ENCODE peak calls at places on chromosomes 11 and 22, in seven cellular contexts. F, E, Y, M, P, G and W are unnamed samples.

GRCh38 chr11:83571301-83571700 is 285.1 kb upstream of the CCDC90B start:
- DNase-seq in G (no peak), F (no peak), P (no peak), Y (no peak), M (peak; percentile 83), E (no peak), W (no peak)

GRCh38 chr11:74559110-74559933 is 33.1 kb upstream of the POLD3 start:
- DNase-seq in M (no peak), P (no peak), E (no peak), G (no peak), F (no peak), Y (no peak), W (no peak)

GRCh38 chr11:130677486-130678153 is 229.2 kb downstream of the ADAMTS15 start:
- DNase-seq in M (peak; percentile 58), E (no peak), G (no peak), P (no peak), Y (no peak), F (no peak), W (no peak)

GRCh38 chr11:44005076-44005800 is 42.5 kb upstream of the ACCSL start:
- DNase-seq in Y (no peak), F (peak; percentile 49), P (no peak), E (no peak), M (no peak), G (no peak), W (no peak)

GRCh38 chr22:37647928-37648327 is 8.5 kb downstream of the SH3BP1 start:
- DNase-seq in F (no peak), G (peak; percentile 67), P (no peak), Y (no peak), M (no peak), E (no peak), W (no peak)

GRCh38 chr11:68120212-68121066 is 749 bp downstream of the CHKA start:
- DNase-seq in F (peak; percentile 83), E (peak; percentile 62), M (peak; percentile 18), Y (peak; percentile 54), G (peak; percentile 53), P (no peak), W (peak; percentile 25)

GRCh38 chr11:61104963-61105362 is 2.7 kb downstream of the CD5 start:
- DNase-seq in M (no peak), E (no peak), Y (no peak), G (no peak), F (peak; percentile 51), P (no peak), W (no peak)

GRCh38 chr11:132590986-132591385 is 941.3 kb downstream of the OPCML start:
- DNase-seq in P (no peak), G (no peak), E (no peak), F (no peak), Y (no peak), M (no peak), W (no peak)

GRCh38 chr11:94845622-94846021 is 77.5 kb downstream of the AMOTL1 start:
- DNase-seq in Y (no peak), M (peak; percentile 84), E (no peak), F (peak; percentile 74), P (no peak), G (no peak), W (no peak)

GRCh38 chr11:113384551-113384950 is 3.0 kb upstream of the ANKK1 start:
- DNase-seq in E (no peak), P (no peak), M (peak; percentile 91), Y (no peak), G (no peak), F (no peak), W (no peak)

GRCh38 chr11:48172818-48173609 is 43.6 kb upstream of the OR4B1 start:
- DNase-seq in P (no peak), G (peak; percentile 61), E (peak; percentile 65), F (no peak), M (peak; percentile 71), Y (peak; percentile 57), W (peak; percentile 13)

GRCh38 chr11:77710358-77710757 is 72.8 kb upstream of the CLNS1A start:
- DNase-seq in M (peak; percentile 18), Y (no peak), P (no peak), E (no peak), F (no peak), G (no peak), W (no peak)

GRCh38 chr22:42279425-42280020 is 9.1 kb upstream of the TCF20 start:
- DNase-seq in F (peak; percentile 32), E (no peak), P (no peak), G (no peak), Y (no peak), M (no peak), W (no peak)

GRCh38 chr11:3824714-3825472 is 15.9 kb downstream of the RHOG start:
- DNase-seq in M (no peak), G (peak; percentile 74), P (no peak), F (peak; percentile 73), Y (peak; percentile 80), E (peak; percentile 85), W (peak; percentile 66)

GRCh38 chr11:97883086-97883485 is 1137.7 kb upstream of the CNTN5 start:
- DNase-seq in E (no peak), G (no peak), P (no peak), F (no peak), M (no peak), Y (no peak), W (no peak)

GRCh38 chr11:10474551-10474950 is 19.5 kb downstream of the AMPD3 start:
- DNase-seq in G (no peak), E (no peak), P (no peak), F (no peak), Y (no peak), M (no peak), W (no peak)

GRCh38 chr22:46545041-46545796 is 7.8 kb upstream of the CELSR1 start:
- DNase-seq in F (no peak), G (no peak), Y (no peak), M (no peak), E (no peak), P (no peak), W (no peak)

GRCh38 chr11:94800394-94800793 is 32.2 kb downstream of the AMOTL1 start:
- DNase-seq in F (peak; percentile 85), M (no peak), E (no peak), P (no peak), G (no peak), Y (no peak), W (no peak)

GRCh38 chr22:37501610-37502341 is 15.6 kb upstream of the MFNG start:
- DNase-seq in G (peak; percentile 92), Y (no peak), E (no peak), F (no peak), M (peak; percentile 92), P (peak; percentile 21), W (no peak)

GRCh38 chr11:75105462-75105925 is 8.8 kb upstream of the OR2AT4 start:
- DNase-seq in G (no peak), Y (no peak), M (no peak), P (no peak), E (no peak), F (no peak), W (no peak)

GRCh38 chr22:39291501-39291900 is 27.9 kb downstream of the RPL3 start:
- DNase-seq in Y (no peak), F (no peak), G (no peak), P (no peak), M (no peak), E (no peak), W (no peak)

GRCh38 chr11:104772806-104773241 is 125.4 kb downstream of the CASP12 start:
- DNase-seq in Y (peak; percentile 36), F (no peak), M (peak; percentile 88), G (no peak), P (no peak), E (no peak), W (no peak)
- H3K27ac ChIP-seq in Y (peak overlapping the region; percentile 25), F (no peak overlapping the region), M (peak overlapping the region; percentile 40), G (no peak overlapping the region), P (no peak overlapping the region), E (no peak overlapping the region), W (no peak overlapping the region)

DNA sequence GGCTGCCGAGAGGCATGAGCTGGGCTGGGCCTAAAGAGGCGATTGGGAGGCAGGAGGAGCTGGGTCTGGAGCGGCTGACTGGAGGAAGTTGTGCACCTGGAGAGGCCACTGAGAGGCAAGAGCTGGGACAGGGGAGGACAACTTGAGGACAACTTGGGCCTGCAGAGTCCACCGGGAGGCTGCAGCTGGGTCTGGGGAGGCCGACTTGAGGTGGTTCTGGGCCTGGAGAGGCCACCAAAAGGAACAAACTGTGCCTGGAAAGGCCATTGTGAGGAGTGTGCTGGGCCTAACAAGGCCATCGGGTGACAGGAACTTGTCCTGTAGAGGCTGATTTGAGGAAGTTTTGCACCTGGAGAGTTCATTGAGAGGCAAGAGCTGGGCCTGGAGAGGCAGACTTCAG is 41.5 kb downstream of the OR4C45 start:
- DNase-seq in Y (no peak), P (no peak), E (no peak), F (no peak), M (no peak), G (no peak), W (no peak)
- H3K9me3 ChIP-seq in Y (peaks cover 42% of the 10 kb centered on the region), P (no peaks in the 10 kb centered on the region), E (no peaks in the 10 kb centered on the region), F (peaks cover 2% of the 10 kb centered on the region), M (no peaks in the 10 kb centered on the region), G (peaks cover 13% of the 10 kb centered on the region), W (no peaks in the 10 kb centered on the region)

GRCh38 chr11:85774256-85775097 is 36.5 kb downstream of the SYTL2 start:
- DNase-seq in Y (no peak), M (no peak), E (no peak), P (no peak), F (no peak), G (no peak), W (no peak)

GRCh38 chr11:85772700-85773099 is 38.2 kb downstream of the SYTL2 start:
- DNase-seq in G (no peak), M (peak; percentile 76), Y (no peak), E (no peak), P (no peak), F (no peak), W (no peak)

GRCh38 chr11:85771568-85771967 is 39.4 kb downstream of the SYTL2 start:
- DNase-seq in E (no peak), F (no peak), P (no peak), Y (no peak), G (no peak), M (no peak), W (no peak)

GRCh38 chr11:85779956-85780640 is 30.8 kb downstream of the SYTL2 start:
- DNase-seq in E (no peak), P (no peak), Y (no peak), G (no peak), F (no peak), M (no peak), W (no peak)

GRCh38 chr11:85776951-85777602 is 33.9 kb downstream of the SYTL2 start:
- DNase-seq in F (no peak), M (no peak), G (no peak), Y (no peak), E (no peak), P (no peak), W (no peak)
- H3K27ac ChIP-seq in F (no peak overlapping the region), M (no peak overlapping the region), G (peak overlapping the region; percentile 35), Y (no peak overlapping the region), E (no peak overlapping the region), P (no peak overlapping the region), W (no peak overlapping the region)

GRCh38 chr11:518463-519202 is 11.6 kb upstream of the RNH1 start:
- DNase-seq in F (peak; percentile 98), G (peak; percentile 95), P (peak; percentile 88), M (peak; percentile 89), Y (peak; percentile 87), E (peak; percentile 98), W (peak; percentile 84)
- H3K9me3 ChIP-seq in F (no peaks in the 10 kb centered on the region), G (no peaks in the 10 kb centered on the region), P (no peaks in the 10 kb centered on the region), M (no peaks in the 10 kb centered on the region), Y (peaks cover 5% of the 10 kb centered on the region), E (no peaks in the 10 kb centered on the region), W (no peaks in the 10 kb centered on the region)

GRCh38 chr22:27719535-27720227 is 81.9 kb downstream of the MN1 start:
- DNase-seq in P (no peak), E (no peak), M (peak; percentile 22), Y (no peak), F (no peak), G (no peak), W (no peak)
- H3K27ac ChIP-seq in P (no peak overlapping the region), E (no peak overlapping the region), M (no peak overlapping the region), Y (no peak overlapping the region), F (no peak overlapping the region), G (no peak overlapping the region), W (no peak overlapping the region)